ENCODE peak calls at places on chromosomes 13 and 19, in nine cellular contexts. U, D, O, X, C, T, H, G and N are unnamed samples.

GRCh38 chr13:31276386-31276785 is 76.6 kb downstream of the B3GLCT start:
- DNase-seq in C (no peak), U (no peak), G (no peak), O (no peak), X (no peak), T (no peak), H (no peak), D (no peak), N (no peak)

GRCh38 chr19:50510121-50510670 is 795 bp downstream of the JOSD2 start:
- DNase-seq in G (no peak), X (no peak), O (no peak), H (no peak), T (no peak), U (no peak), C (no peak), D (no peak), N (no peak)

GRCh38 chr19:7982103-7982502 is 23.3 kb downstream of the ELAVL1 start:
- DNase-seq in H (no peak), G (no peak), T (no peak), D (no peak), C (no peak), U (no peak), O (no peak), X (no peak), N (no peak)

GRCh38 chr19:1093330-1093729 is 1.8 kb downstream of the POLR2E start:
- DNase-seq in U (no peak), T (no peak), G (no peak), C (no peak), D (no peak), O (no peak), H (no peak), X (no peak), N (no peak)

GRCh38 chr13:36420437-36420891 is 11.8 kb upstream of the CCNA1 start:
- DNase-seq in T (peak), D (peak), C (peak), G (peak), X (peak), U (peak), O (peak), H (peak), N (no peak)

GRCh38 chr13:78341032-78341431 is 262.3 kb downstream of the POU4F1 start:
- DNase-seq in X (no peak), C (peak), D (no peak), H (no peak), G (no peak), O (no peak), U (no peak), T (no peak), N (peak)

GRCh38 chr13:110640591-110641029 is 25.3 kb downstream of the NAXD start:
- DNase-seq in H (no peak), O (no peak), U (no peak), X (no peak), D (no peak), G (no peak), C (no peak), T (no peak), N (no peak)

GRCh38 chr13:24161010-24161775 is 673 bp downstream of the SPATA13 start:
- DNase-seq in D (peak), G (peak), U (no peak), X (peak), O (peak), H (no peak), T (peak), C (peak), N (no peak)

GRCh38 chr19:44757057-44757734 is 8.7 kb downstream of the BCL3 start:
- DNase-seq in X (no peak), C (no peak), U (no peak), H (no peak), O (no peak), G (no peak), T (no peak), D (peak), N (no peak)

GRCh38 chr19:38375748-38376147 is 1.4 kb downstream of the PSMD8 start:
- DNase-seq in T (no peak), O (no peak), X (no peak), H (no peak), G (no peak), C (no peak), D (no peak), U (no peak), N (no peak)

GRCh38 chr19:14890616-14891379 is 4.9 kb upstream of the OR7A17 start:
- DNase-seq in H (no peak), G (no peak), D (no peak), U (no peak), T (no peak), O (no peak), X (no peak), C (no peak), N (no peak)

GRCh38 chr13:33879044-33879596 is 61.2 kb downstream of the RFC3 start:
- DNase-seq in O (no peak), T (no peak), U (no peak), C (no peak), H (no peak), G (no peak), D (no peak), X (no peak), N (no peak)

GRCh38 chr13:28744656-28745055 is 25.9 kb upstream of the SLC46A3 start:
- DNase-seq in T (no peak), X (no peak), O (no peak), D (no peak), U (no peak), H (no peak), G (no peak), C (no peak), N (no peak)

GRCh38 chr13:33633701-33634525 is 184.0 kb upstream of the RFC3 start:
- DNase-seq in G (no peak), U (no peak), O (no peak), H (no peak), C (no peak), T (no peak), X (no peak), D (peak), N (no peak)

GRCh38 chr19:6393982-6394412 is 1.0 kb upstream of the GTF2F1 start:
- DNase-seq in C (no peak), G (no peak), O (peak), T (no peak), U (no peak), X (no peak), H (no peak), D (no peak), N (no peak)

GRCh38 chr13:112990783-112991182 is 21.8 kb downstream of the MCF2L start:
- DNase-seq in C (no peak), X (no peak), U (no peak), D (peak), G (peak), T (no peak), O (no peak), H (no peak), N (no peak)

GRCh38 chr19:40492274-40492673 is 25.5 kb downstream of the SPTBN4 start:
- DNase-seq in O (no peak), X (no peak), D (no peak), H (no peak), G (no peak), T (no peak), U (no peak), C (no peak), N (no peak)

GRCh38 chr13:32261567-32261966 is 53.6 kb downstream of the ZAR1L start:
- DNase-seq in T (no peak), O (no peak), X (no peak), H (peak), C (no peak), G (no peak), U (no peak), D (no peak), N (no peak)

GRCh38 chr13:33321686-33322473 is 36.3 kb upstream of the STARD13 start:
- DNase-seq in C (no peak), H (no peak), T (no peak), U (no peak), X (no peak), D (no peak), O (no peak), G (no peak), N (no peak)

GRCh38 chr13:73767191-73767741 is 366.9 kb downstream of the KLF12 start:
- DNase-seq in H (no peak), T (no peak), D (peak), C (no peak), O (no peak), U (no peak), G (no peak), X (no peak), N (no peak)

GRCh38 chr13:51243832-51244231 is 21.6 kb downstream of the FAM124A start:
- DNase-seq in H (no peak), T (no peak), U (no peak), X (no peak), G (no peak), O (no peak), C (no peak), D (peak), N (no peak)

GRCh38 chr13:40635315-40635995 is 31.0 kb downstream of the FOXO1 start:
- DNase-seq in H (no peak), T (no peak), C (no peak), O (no peak), X (no peak), G (no peak), D (peak), U (peak), N (no peak)

GRCh38 chr13:59478908-59479307 is 684.8 kb downstream of the DIAPH3 start:
- DNase-seq in U (no peak), H (no peak), G (no peak), D (peak), X (no peak), O (no peak), C (no peak), T (no peak), N (no peak)

GRCh38 chr13:83730674-83731073 is 151.6 kb downstream of the SLITRK1 start:
- DNase-seq in G (no peak), T (no peak), X (no peak), D (no peak), H (no peak), O (no peak), U (no peak), C (no peak), N (no peak)

GRCh38 chr19:3737487-3738205 is 23.8 kb downstream of the APBA3 start:
- DNase-seq in C (no peak), X (no peak), O (no peak), T (no peak), H (no peak), U (no peak), D (no peak), G (no peak), N (no peak)

GRCh38 chr13:60788156-60788829 is 391.3 kb downstream of the TDRD3 start:
- DNase-seq in H (peak), T (no peak), X (no peak), G (no peak), C (no peak), D (no peak), O (no peak), U (no peak), N (no peak)

GRCh38 chr13:108777421-108778420 is 148.3 kb downstream of the MYO16 start:
- DNase-seq in D (peak), G (no peak), X (no peak), H (no peak), C (no peak), T (no peak), U (no peak), O (no peak), N (no peak)

GRCh38 chr13:45219938-45220375 is 19.1 kb upstream of the KCTD4 start:
- DNase-seq in G (no peak), O (no peak), H (peak), X (no peak), U (no peak), T (no peak), C (no peak), D (no peak), N (no peak)